ENCODE peak calls at places on chromosomes 11 and 22, in six cellular contexts. One of them, this sample, is unnamed. For H3K4me1, the result is how much of the 10 kb centered on the place peaks cover.

GRCh38 chr11:3709977-3710376 is 38.8 kb upstream of the CHRNA10 start:
- DNase-seq in heart right ventricle: no peak
- DNase-seq in heart left ventricle: no peak
- DNase-seq in mesenchymal stem cell: no peak
- DNase-seq in pancreas: no peak
- DNase-seq in uterus: no peak
- DNase-seq in this sample: peak

GRCh38 chr11:1854132-1854948 is 1.5 kb downstream of the LSP1 start:
- DNase-seq in heart right ventricle: no peak
- DNase-seq in heart left ventricle: no peak
- DNase-seq in mesenchymal stem cell: no peak
- DNase-seq in pancreas: peak
- DNase-seq in uterus: no peak
- DNase-seq in this sample: no peak

GRCh38 chr11:102573851-102574250 is 43.3 kb upstream of the MMP7 start:
- DNase-seq in heart right ventricle: no peak
- DNase-seq in heart left ventricle: no peak
- DNase-seq in mesenchymal stem cell: peak
- DNase-seq in pancreas: no peak
- DNase-seq in uterus: no peak
- DNase-seq in this sample: no peak

GRCh38 chr22:37330200-37331033 is 48.1 kb downstream of the CYTH4 start:
- DNase-seq in heart right ventricle: no peak
- DNase-seq in heart left ventricle: no peak
- DNase-seq in mesenchymal stem cell: peak
- DNase-seq in pancreas: peak
- DNase-seq in uterus: no peak
- DNase-seq in this sample: peak

GRCh38 chr11:75350743-75351540 is 519 bp downstream of the ARRB1 start:
- DNase-seq in heart right ventricle: peak
- DNase-seq in heart left ventricle: peak
- DNase-seq in mesenchymal stem cell: peak
- DNase-seq in pancreas: peak
- DNase-seq in uterus: peak
- DNase-seq in this sample: peak

GRCh38 chr11:24704716-24705115 is 207.9 kb downstream of the LUZP2 start:
- DNase-seq in heart right ventricle: no peak
- DNase-seq in heart left ventricle: no peak
- DNase-seq in mesenchymal stem cell: no peak
- DNase-seq in pancreas: no peak
- DNase-seq in uterus: no peak
- DNase-seq in this sample: no peak

GRCh38 chr11:33920838-33921613 is 29.1 kb upstream of the LMO2 start:
- DNase-seq in heart right ventricle: no peak
- DNase-seq in heart left ventricle: no peak
- DNase-seq in mesenchymal stem cell: no peak
- DNase-seq in pancreas: no peak
- DNase-seq in uterus: no peak
- DNase-seq in this sample: no peak

GRCh38 chr11:129743029-129743846 is 72.4 kb upstream of the TMEM45B start:
- DNase-seq in heart right ventricle: no peak
- DNase-seq in heart left ventricle: no peak
- DNase-seq in mesenchymal stem cell: no peak
- DNase-seq in pancreas: no peak
- DNase-seq in uterus: no peak
- DNase-seq in this sample: no peak

GRCh38 chr22:32042924-32043323 is at the start of gene SLC5A1:
- DNase-seq in heart right ventricle: no peak
- DNase-seq in heart left ventricle: no peak
- DNase-seq in mesenchymal stem cell: no peak
- DNase-seq in pancreas: peak
- DNase-seq in uterus: no peak
- DNase-seq in this sample: peak

GRCh38 chr11:47431356-47432083 is 5.3 kb upstream of the PSMC3 start:
- DNase-seq in heart right ventricle: no peak
- DNase-seq in heart left ventricle: no peak
- DNase-seq in mesenchymal stem cell: no peak
- DNase-seq in pancreas: no peak
- DNase-seq in uterus: no peak
- DNase-seq in this sample: no peak

GRCh38 chr11:130436171-130436570 is 7.8 kb upstream of the ADAMTS8 start:
- DNase-seq in heart right ventricle: no peak
- DNase-seq in heart left ventricle: no peak
- DNase-seq in mesenchymal stem cell: no peak
- DNase-seq in pancreas: no peak
- DNase-seq in uterus: no peak
- DNase-seq in this sample: no peak

GRCh38 chr22:23258826-23259170 is 78.5 kb downstream of the BCR start:
- DNase-seq in heart right ventricle: no peak
- DNase-seq in heart left ventricle: no peak
- DNase-seq in mesenchymal stem cell: no peak
- DNase-seq in pancreas: no peak
- DNase-seq in uterus: no peak
- DNase-seq in this sample: no peak
- H3K4me1 ChIP-seq in heart right ventricle: under half
- H3K4me1 ChIP-seq in heart left ventricle: under half
- H3K4me1 ChIP-seq in mesenchymal stem cell: under half
- H3K4me1 ChIP-seq in pancreas: under half
- H3K4me1 ChIP-seq in uterus: under half
- H3K4me1 ChIP-seq in this sample: under half

GRCh38 chr11:111372538-111372937 is 6.5 kb downstream of the POU2AF1 start:
- DNase-seq in heart right ventricle: no peak
- DNase-seq in heart left ventricle: no peak
- DNase-seq in mesenchymal stem cell: no peak
- DNase-seq in pancreas: no peak
- DNase-seq in uterus: no peak
- DNase-seq in this sample: no peak

GRCh38 chr11:111370902-111371578 is 8.0 kb downstream of the POU2AF1 start:
- DNase-seq in heart right ventricle: no peak
- DNase-seq in heart left ventricle: no peak
- DNase-seq in mesenchymal stem cell: no peak
- DNase-seq in pancreas: no peak
- DNase-seq in uterus: no peak
- DNase-seq in this sample: no peak

GRCh38 chr11:111370270-111370901 is 8.7 kb downstream of the POU2AF1 start:
- DNase-seq in heart right ventricle: no peak
- DNase-seq in heart left ventricle: no peak
- DNase-seq in mesenchymal stem cell: no peak
- DNase-seq in pancreas: no peak
- DNase-seq in uterus: no peak
- DNase-seq in this sample: no peak

GRCh38 chr11:111376453-111376871 is 2.6 kb downstream of the POU2AF1 start:
- DNase-seq in heart right ventricle: no peak
- DNase-seq in heart left ventricle: no peak
- DNase-seq in mesenchymal stem cell: no peak
- DNase-seq in pancreas: no peak
- DNase-seq in uterus: no peak
- DNase-seq in this sample: no peak

GRCh38 chr11:111373590-111373989 is 5.5 kb downstream of the POU2AF1 start:
- DNase-seq in heart right ventricle: no peak
- DNase-seq in heart left ventricle: no peak
- DNase-seq in mesenchymal stem cell: no peak
- DNase-seq in pancreas: no peak
- DNase-seq in uterus: no peak
- DNase-seq in this sample: no peak
- H3K4me3 ChIP-seq in heart right ventricle: no peak
- H3K4me3 ChIP-seq in heart left ventricle: no peak
- H3K4me3 ChIP-seq in mesenchymal stem cell: no peak
- H3K4me3 ChIP-seq in pancreas: no peak
- H3K4me3 ChIP-seq in uterus: no peak
- H3K4me3 ChIP-seq in this sample: no peak

GRCh38 chr11:72125956-72126355 is 9.6 kb upstream of the FOLR3 start:
- DNase-seq in heart right ventricle: no peak
- DNase-seq in heart left ventricle: no peak
- DNase-seq in mesenchymal stem cell: no peak
- DNase-seq in pancreas: no peak
- DNase-seq in uterus: no peak
- DNase-seq in this sample: no peak

GRCh38 chr11:72129381-72129780 is 6.1 kb upstream of the FOLR3 start:
- DNase-seq in heart right ventricle: no peak
- DNase-seq in heart left ventricle: no peak
- DNase-seq in mesenchymal stem cell: no peak
- DNase-seq in pancreas: no peak
- DNase-seq in uterus: no peak
- DNase-seq in this sample: peak

GRCh38 chr11:72124046-72124445 is 11.5 kb upstream of the FOLR3 start:
- DNase-seq in heart right ventricle: no peak
- DNase-seq in heart left ventricle: no peak
- DNase-seq in mesenchymal stem cell: no peak
- DNase-seq in pancreas: no peak
- DNase-seq in uterus: no peak
- DNase-seq in this sample: peak

GRCh38 chr11:72123117-72123653 is 10.7 kb upstream of the ANAPC15 start:
- DNase-seq in heart right ventricle: no peak
- DNase-seq in heart left ventricle: no peak
- DNase-seq in mesenchymal stem cell: no peak
- DNase-seq in pancreas: no peak
- DNase-seq in uterus: no peak
- DNase-seq in this sample: no peak

GRCh38 chr11:72127923-72128322 is 7.6 kb upstream of the FOLR3 start:
- DNase-seq in heart right ventricle: no peak
- DNase-seq in heart left ventricle: no peak
- DNase-seq in mesenchymal stem cell: no peak
- DNase-seq in pancreas: no peak
- DNase-seq in uterus: no peak
- DNase-seq in this sample: no peak
- H3K27ac ChIP-seq in heart right ventricle: no peak
- H3K27ac ChIP-seq in heart left ventricle: no peak
- H3K27ac ChIP-seq in mesenchymal stem cell: no peak
- H3K27ac ChIP-seq in pancreas: no peak
- H3K27ac ChIP-seq in uterus: no peak
- H3K27ac ChIP-seq in this sample: peak

DNA sequence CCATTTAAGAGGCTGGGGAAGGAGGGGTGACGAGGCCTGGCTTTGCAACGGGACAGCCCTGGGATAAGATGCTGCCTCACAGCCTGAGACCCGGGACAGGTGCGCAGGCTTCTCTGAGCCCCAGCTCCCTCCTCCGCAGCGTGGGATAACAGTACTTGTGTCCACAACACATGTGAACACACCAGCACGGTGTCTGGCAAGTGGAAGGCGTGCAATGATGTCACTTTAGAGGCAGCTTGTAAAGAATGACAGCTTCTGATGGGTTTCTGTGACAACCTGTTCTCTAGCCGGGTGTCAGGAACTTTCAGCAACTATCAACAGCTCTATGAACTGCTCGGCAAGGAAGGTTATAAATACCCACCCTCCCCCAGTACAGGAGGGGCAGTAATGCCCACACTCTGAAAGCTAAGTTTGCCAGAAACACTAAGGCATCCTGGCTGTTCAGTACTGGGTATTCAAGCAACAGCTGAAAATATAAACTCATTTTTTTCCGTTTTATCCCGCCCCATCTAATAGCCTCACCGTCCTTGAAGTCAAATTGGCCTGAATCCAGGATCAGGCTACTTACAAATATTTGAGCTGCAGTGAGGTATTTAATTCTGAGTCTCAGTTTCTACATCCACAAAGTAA is 59.7 kb downstream of the MYH9 start:
- DNase-seq in heart right ventricle: no peak
- DNase-seq in heart left ventricle: peak
- DNase-seq in mesenchymal stem cell: no peak
- DNase-seq in pancreas: peak
- DNase-seq in uterus: peak
- DNase-seq in this sample: peak
- H3K4me1 ChIP-seq in heart right ventricle: half or more
- H3K4me1 ChIP-seq in heart left ventricle: half or more
- H3K4me1 ChIP-seq in mesenchymal stem cell: half or more
- H3K4me1 ChIP-seq in pancreas: half or more
- H3K4me1 ChIP-seq in uterus: half or more
- H3K4me1 ChIP-seq in this sample: half or more

GRCh38 chr22:21698430-21699329 is 32.9 kb downstream of the PPIL2 start:
- DNase-seq in heart right ventricle: peak
- DNase-seq in heart left ventricle: peak
- DNase-seq in mesenchymal stem cell: peak
- DNase-seq in pancreas: no peak
- DNase-seq in uterus: peak
- DNase-seq in this sample: peak
- H3K4me3 ChIP-seq in heart right ventricle: no peak
- H3K4me3 ChIP-seq in heart left ventricle: no peak
- H3K4me3 ChIP-seq in mesenchymal stem cell: no peak
- H3K4me3 ChIP-seq in pancreas: no peak
- H3K4me3 ChIP-seq in uterus: no peak
- H3K4me3 ChIP-seq in this sample: no peak

GRCh38 chr11:119251114-119251513 is 45.0 kb downstream of the CBL start:
- DNase-seq in heart right ventricle: no peak
- DNase-seq in heart left ventricle: no peak
- DNase-seq in mesenchymal stem cell: no peak
- DNase-seq in pancreas: no peak
- DNase-seq in uterus: no peak
- DNase-seq in this sample: no peak
- H3K27ac ChIP-seq in heart right ventricle: no peak
- H3K27ac ChIP-seq in heart left ventricle: no peak
- H3K27ac ChIP-seq in mesenchymal stem cell: no peak
- H3K27ac ChIP-seq in pancreas: no peak
- H3K27ac ChIP-seq in uterus: no peak
- H3K27ac ChIP-seq in this sample: no peak

DNA sequence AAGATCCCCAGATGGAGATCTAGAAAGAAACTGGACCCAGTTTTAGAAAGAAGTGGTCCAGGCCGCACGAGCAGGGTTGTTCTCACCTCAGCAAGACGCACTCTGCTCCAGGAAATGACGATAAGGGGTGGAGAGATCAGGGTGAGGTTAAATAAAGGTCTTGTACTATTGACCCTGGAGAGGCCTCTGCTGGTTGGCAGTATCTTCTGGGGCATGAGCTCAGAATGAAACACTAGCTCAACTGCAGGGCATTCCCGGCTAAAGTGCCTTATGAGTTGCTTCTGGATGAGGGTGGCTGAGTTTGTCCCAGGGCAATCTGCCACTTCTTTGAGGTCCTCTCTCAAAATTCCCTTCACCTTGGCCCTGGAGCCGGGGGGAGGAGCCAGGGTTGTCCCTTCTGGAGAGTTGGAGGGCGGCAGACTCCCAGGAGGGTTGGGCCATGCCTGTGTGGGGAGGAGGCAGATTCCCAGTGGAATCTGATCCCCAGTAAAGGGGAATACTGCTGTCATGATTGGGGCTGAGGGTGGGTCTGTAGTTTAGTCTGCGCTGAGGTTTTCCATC is 10.9 kb downstream of the USP2 start:
- DNase-seq in heart right ventricle: peak
- DNase-seq in heart left ventricle: peak
- DNase-seq in mesenchymal stem cell: no peak
- DNase-seq in pancreas: no peak
- DNase-seq in uterus: no peak
- DNase-seq in this sample: peak
- H3K4me1 ChIP-seq in heart right ventricle: half or more
- H3K4me1 ChIP-seq in heart left ventricle: half or more
- H3K4me1 ChIP-seq in mesenchymal stem cell: under half
- H3K4me1 ChIP-seq in pancreas: under half
- H3K4me1 ChIP-seq in uterus: under half
- H3K4me1 ChIP-seq in this sample: half or more

GRCh38 chr11:64384981-64385952 is 26.3 kb downstream of the RPS6KA4 start:
- DNase-seq in heart right ventricle: no peak
- DNase-seq in heart left ventricle: no peak
- DNase-seq in mesenchymal stem cell: no peak
- DNase-seq in pancreas: no peak
- DNase-seq in uterus: no peak
- DNase-seq in this sample: no peak
- H3K4me3 ChIP-seq in heart right ventricle: no peak
- H3K4me3 ChIP-seq in heart left ventricle: no peak
- H3K4me3 ChIP-seq in mesenchymal stem cell: no peak
- H3K4me3 ChIP-seq in pancreas: no peak
- H3K4me3 ChIP-seq in uterus: no peak
- H3K4me3 ChIP-seq in this sample: no peak

This sample was measured in thyroid gland.